ENCODE peak calls at places on chromosomes 5 and 9, in seven cellular contexts. One of them, this sample, is unnamed.

GRCh38 chr5:166117744-166118072 is 2173.7 kb upstream of the WWC1 start:
- DNase-seq in neural crest cell: no peak
- DNase-seq in SK-N-SH: no peak
- DNase-seq in cardiac muscle cell: no peak
- DNase-seq in PC-3: no peak
- DNase-seq in endothelial cell: no peak
- DNase-seq in upper lobe of right lung: no peak
- DNase-seq in this sample: no peak

GRCh38 chr5:176530983-176531901 is 6.0 kb downstream of the RNF44 start:
- DNase-seq in neural crest cell: no peak
- DNase-seq in SK-N-SH: peak; percentile 85
- DNase-seq in cardiac muscle cell: no peak
- DNase-seq in PC-3: no peak
- DNase-seq in endothelial cell: no peak
- DNase-seq in upper lobe of right lung: no peak
- DNase-seq in this sample: peak; percentile 28

GRCh38 chr9:129333961-129334743 is 156.1 kb upstream of the IER5L start:
- DNase-seq in neural crest cell: peak; percentile 59
- DNase-seq in SK-N-SH: peak; percentile 93
- DNase-seq in cardiac muscle cell: peak; percentile 99
- DNase-seq in PC-3: peak; percentile 94
- DNase-seq in endothelial cell: peak; percentile 41
- DNase-seq in upper lobe of right lung: peak; percentile 97
- DNase-seq in this sample: peak; percentile 79

GRCh38 chr5:162067651-162068411 is at the start of gene GABRG2:
- DNase-seq in neural crest cell: no peak
- DNase-seq in SK-N-SH: no peak
- DNase-seq in cardiac muscle cell: no peak
- DNase-seq in PC-3: no peak
- DNase-seq in endothelial cell: no peak
- DNase-seq in upper lobe of right lung: no peak
- DNase-seq in this sample: no peak

GRCh38 chr9:4654538-4654937 is 7.6 kb upstream of the PLPP6 start:
- DNase-seq in neural crest cell: no peak
- DNase-seq in SK-N-SH: no peak
- DNase-seq in cardiac muscle cell: no peak
- DNase-seq in PC-3: no peak
- DNase-seq in endothelial cell: no peak
- DNase-seq in upper lobe of right lung: no peak
- DNase-seq in this sample: no peak

GRCh38 chr9:76415154-76415553 is 20.9 kb upstream of the RFK start:
- DNase-seq in neural crest cell: no peak
- DNase-seq in SK-N-SH: no peak
- DNase-seq in cardiac muscle cell: no peak
- DNase-seq in PC-3: no peak
- DNase-seq in endothelial cell: no peak
- DNase-seq in upper lobe of right lung: no peak
- DNase-seq in this sample: peak; percentile 8

GRCh38 chr5:120552638-120553037 is 88.5 kb downstream of the PRR16 start:
- DNase-seq in neural crest cell: no peak
- DNase-seq in SK-N-SH: no peak
- DNase-seq in cardiac muscle cell: no peak
- DNase-seq in PC-3: peak; percentile 70
- DNase-seq in endothelial cell: no peak
- DNase-seq in upper lobe of right lung: no peak
- DNase-seq in this sample: peak; percentile 34

GRCh38 chr5:141753971-141754713 is 72.1 kb upstream of the ARAP3 start:
- DNase-seq in neural crest cell: peak; percentile 44
- DNase-seq in SK-N-SH: no peak
- DNase-seq in cardiac muscle cell: peak; percentile 55
- DNase-seq in PC-3: peak; percentile 63
- DNase-seq in endothelial cell: peak; percentile 64
- DNase-seq in upper lobe of right lung: no peak
- DNase-seq in this sample: no peak

GRCh38 chr9:129231022-129231739 is 53.1 kb upstream of the IER5L start:
- DNase-seq in neural crest cell: no peak
- DNase-seq in SK-N-SH: no peak
- DNase-seq in cardiac muscle cell: no peak
- DNase-seq in PC-3: no peak
- DNase-seq in endothelial cell: no peak
- DNase-seq in upper lobe of right lung: peak; percentile 52
- DNase-seq in this sample: no peak

GRCh38 chr5:139711067-139711851 is 63.1 kb downstream of the CXXC5 start:
- DNase-seq in neural crest cell: peak; percentile 56
- DNase-seq in SK-N-SH: peak; percentile 82
- DNase-seq in cardiac muscle cell: peak; percentile 52
- DNase-seq in PC-3: peak; percentile 50
- DNase-seq in endothelial cell: peak; percentile 57
- DNase-seq in upper lobe of right lung: no peak
- DNase-seq in this sample: no peak

GRCh38 chr9:112559629-112560413 is 73.2 kb downstream of the KIAA1958 start:
- DNase-seq in neural crest cell: no peak
- DNase-seq in SK-N-SH: no peak
- DNase-seq in cardiac muscle cell: no peak
- DNase-seq in PC-3: no peak
- DNase-seq in endothelial cell: no peak
- DNase-seq in upper lobe of right lung: no peak
- DNase-seq in this sample: no peak
- TF ChIP-seq CTCF in neural crest cell: no peak
- TF ChIP-seq CTCF in SK-N-SH: no peak
- TF ChIP-seq CTCF in cardiac muscle cell: no peak
- TF ChIP-seq CTCF in PC-3: no peak
- TF ChIP-seq CTCF in endothelial cell: no peak
- TF ChIP-seq CTCF in upper lobe of right lung: no peak
- TF ChIP-seq CTCF in this sample: no peak

GRCh38 chr5:87069974-87070608 is 197.6 kb upstream of the RASA1 start:
- DNase-seq in neural crest cell: no peak
- DNase-seq in SK-N-SH: no peak
- DNase-seq in cardiac muscle cell: peak; percentile 81
- DNase-seq in PC-3: peak; percentile 84
- DNase-seq in endothelial cell: peak; percentile 18
- DNase-seq in upper lobe of right lung: no peak
- DNase-seq in this sample: peak; percentile 68
- TF ChIP-seq CTCF in neural crest cell: no peak
- TF ChIP-seq CTCF in SK-N-SH: peak; percentile 78
- TF ChIP-seq CTCF in cardiac muscle cell: peak; percentile 63
- TF ChIP-seq CTCF in PC-3: peak; percentile 94
- TF ChIP-seq CTCF in endothelial cell: no peak
- TF ChIP-seq CTCF in upper lobe of right lung: peak; percentile 46
- TF ChIP-seq CTCF in this sample: peak; percentile 82

GRCh38 chr5:101018299-101018698 is 115.2 kb upstream of the ST8SIA4 start:
- DNase-seq in neural crest cell: no peak
- DNase-seq in SK-N-SH: no peak
- DNase-seq in cardiac muscle cell: no peak
- DNase-seq in PC-3: peak; percentile 45
- DNase-seq in endothelial cell: no peak
- DNase-seq in upper lobe of right lung: no peak
- DNase-seq in this sample: no peak

GRCh38 chr5:101024299-101024698 is 121.2 kb upstream of the ST8SIA4 start:
- DNase-seq in neural crest cell: no peak
- DNase-seq in SK-N-SH: no peak
- DNase-seq in cardiac muscle cell: no peak
- DNase-seq in PC-3: no peak
- DNase-seq in endothelial cell: no peak
- DNase-seq in upper lobe of right lung: no peak
- DNase-seq in this sample: no peak
- TF ChIP-seq CTCF in neural crest cell: no peak
- TF ChIP-seq CTCF in SK-N-SH: no peak
- TF ChIP-seq CTCF in cardiac muscle cell: no peak
- TF ChIP-seq CTCF in PC-3: no peak
- TF ChIP-seq CTCF in endothelial cell: no peak
- TF ChIP-seq CTCF in upper lobe of right lung: no peak
- TF ChIP-seq CTCF in this sample: no peak

GRCh38 chr5:126801992-126802294 is 25.0 kb downstream of the LMNB1 start:
- DNase-seq in neural crest cell: no peak
- DNase-seq in SK-N-SH: peak; percentile 24
- DNase-seq in cardiac muscle cell: peak; percentile 79
- DNase-seq in PC-3: peak; percentile 40
- DNase-seq in endothelial cell: no peak
- DNase-seq in upper lobe of right lung: no peak
- DNase-seq in this sample: peak; percentile 61
- TF ChIP-seq CTCF in neural crest cell: no peak
- TF ChIP-seq CTCF in SK-N-SH: peak; percentile 68
- TF ChIP-seq CTCF in cardiac muscle cell: peak; percentile 52
- TF ChIP-seq CTCF in PC-3: peak; percentile 57
- TF ChIP-seq CTCF in endothelial cell: no peak
- TF ChIP-seq CTCF in upper lobe of right lung: peak; percentile 37
- TF ChIP-seq CTCF in this sample: peak; percentile 77

GRCh38 chr5:159104058-159104651 is 4.4 kb upstream of the EBF1 start:
- DNase-seq in neural crest cell: no peak
- DNase-seq in SK-N-SH: no peak
- DNase-seq in cardiac muscle cell: peak; percentile 46
- DNase-seq in PC-3: peak; percentile 25
- DNase-seq in endothelial cell: peak; percentile 63
- DNase-seq in upper lobe of right lung: peak; percentile 63
- DNase-seq in this sample: no peak
- TF ChIP-seq CTCF in neural crest cell: peak; percentile 60
- TF ChIP-seq CTCF in SK-N-SH: no peak
- TF ChIP-seq CTCF in cardiac muscle cell: peak; percentile 39
- TF ChIP-seq CTCF in PC-3: peak; percentile 49
- TF ChIP-seq CTCF in endothelial cell: no peak
- TF ChIP-seq CTCF in upper lobe of right lung: peak; percentile 30
- TF ChIP-seq CTCF in this sample: peak; percentile 40

DNA sequence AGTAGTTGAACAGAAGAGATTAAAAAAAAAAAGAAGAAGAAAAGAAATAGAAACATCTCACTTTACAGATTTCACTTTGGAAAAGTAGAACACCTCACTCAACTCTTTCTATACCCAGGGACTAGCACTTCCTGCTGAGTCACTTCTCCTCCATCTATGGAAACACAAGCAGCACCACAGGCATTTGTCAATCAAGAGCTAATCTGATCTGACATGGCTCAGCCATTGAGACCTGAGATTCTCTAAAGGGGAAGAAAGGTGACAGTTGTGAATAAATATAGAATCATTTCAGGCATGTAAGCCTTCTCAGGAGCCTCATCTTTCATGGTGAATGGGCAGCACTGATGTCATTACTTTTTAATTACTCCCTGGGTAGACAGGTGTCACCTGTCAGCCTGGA is 559.9 kb downstream of the HINT1 start:
- DNase-seq in neural crest cell: no peak
- DNase-seq in SK-N-SH: no peak
- DNase-seq in cardiac muscle cell: no peak
- DNase-seq in PC-3: peak; percentile 57
- DNase-seq in endothelial cell: no peak
- DNase-seq in upper lobe of right lung: no peak
- DNase-seq in this sample: no peak
- TF ChIP-seq CTCF in neural crest cell: no peak
- TF ChIP-seq CTCF in SK-N-SH: no peak
- TF ChIP-seq CTCF in cardiac muscle cell: no peak
- TF ChIP-seq CTCF in PC-3: no peak
- TF ChIP-seq CTCF in endothelial cell: no peak
- TF ChIP-seq CTCF in upper lobe of right lung: no peak
- TF ChIP-seq CTCF in this sample: no peak

DNA sequence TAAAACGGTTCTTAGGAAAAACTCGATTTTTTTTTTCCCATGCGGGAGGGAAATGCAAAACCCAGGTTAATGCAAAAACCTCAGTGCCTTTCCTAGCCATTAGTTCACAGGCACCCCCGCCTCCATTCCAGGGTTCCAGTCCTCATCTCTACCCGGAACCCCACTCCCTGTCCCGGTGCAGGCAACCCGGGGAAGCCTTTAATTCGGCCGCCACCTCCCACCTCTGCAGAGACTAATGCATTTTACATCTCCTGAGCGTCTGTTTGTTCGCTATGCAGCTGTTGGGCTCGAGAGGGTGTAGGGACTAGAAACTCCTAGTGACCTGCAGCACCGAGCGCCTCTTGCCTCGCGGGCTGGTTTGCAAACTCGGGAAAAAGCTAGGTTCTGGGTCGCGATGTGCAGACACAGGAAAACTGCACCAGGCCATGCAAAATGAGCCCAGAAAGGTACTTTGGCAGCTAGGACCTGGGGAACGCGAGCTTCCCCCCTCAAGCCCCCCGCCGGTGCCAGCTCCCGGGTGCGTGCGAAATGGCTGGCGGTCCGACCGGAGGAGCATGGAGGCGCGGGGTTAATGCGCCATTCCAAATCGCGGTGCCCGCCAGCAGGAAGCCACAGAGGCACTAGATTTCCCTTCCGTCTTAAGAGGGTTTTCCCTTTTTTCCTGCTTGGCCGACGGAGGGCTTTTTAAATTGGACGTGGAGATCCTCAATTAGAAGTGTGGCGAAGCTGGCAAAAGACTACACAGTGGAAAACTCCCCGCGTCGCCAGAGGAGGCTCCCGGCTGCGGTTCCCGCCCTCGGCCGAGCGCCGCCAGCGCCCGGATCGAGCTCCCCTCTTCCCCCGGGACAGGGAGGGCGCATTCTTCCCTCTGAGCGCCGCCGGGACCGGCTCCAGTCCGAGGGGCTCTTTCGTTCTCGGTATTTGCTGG is 3.4 kb downstream of the GDNF start:
- DNase-seq in neural crest cell: no peak
- DNase-seq in SK-N-SH: peak; percentile 45
- DNase-seq in cardiac muscle cell: peak; percentile 45
- DNase-seq in PC-3: peak; percentile 19
- DNase-seq in endothelial cell: peak; percentile 41
- DNase-seq in upper lobe of right lung: no peak
- DNase-seq in this sample: peak; percentile 20
- TF ChIP-seq CTCF in neural crest cell: no peak
- TF ChIP-seq CTCF in SK-N-SH: no peak
- TF ChIP-seq CTCF in cardiac muscle cell: no peak
- TF ChIP-seq CTCF in PC-3: no peak
- TF ChIP-seq CTCF in endothelial cell: no peak
- TF ChIP-seq CTCF in upper lobe of right lung: no peak
- TF ChIP-seq CTCF in this sample: no peak

This sample was measured in HFFc6.